ENCODE peak calls at places on chromosomes 1 and 21, in four cellular contexts. E is A549, D is HepG2, Q is K562. K is an unnamed sample.

GRCh38 chr21:32717851-32718316 is 9.9 kb downstream of the SYNJ1 start:
- DNase-seq in D (no peak), E (no peak), Q (no peak), K (no peak)

GRCh38 chr1:10625076-10625475 is 150.3 kb downstream of the PEX14 start:
- DNase-seq in D (no peak), Q (no peak), E (no peak), K (peak; percentile 8)

GRCh38 chr1:79497193-79497773 is 490.8 kb upstream of the ADGRL4 start:
- DNase-seq in D (peak; percentile 3), Q (peak; percentile 24), E (peak; percentile 20), K (peak; percentile 36)

GRCh38 chr1:23019851-23020625 is 770 bp downstream of the KDM1A start:
- DNase-seq in D (peak; percentile 44), Q (peak; percentile 60), E (peak; percentile 41), K (peak; percentile 51)

GRCh38 chr1:232876506-232877360 is 71.5 kb downstream of the MAP10 start:
- DNase-seq in Q (no peak), D (no peak), E (no peak), K (no peak)

GRCh38 chr1:88029899-88030298 is 654.2 kb upstream of the PKN2 start:
- DNase-seq in D (no peak), E (no peak), Q (no peak), K (no peak)

GRCh38 chr1:184218436-184218835 is 166.9 kb downstream of the TSEN15 start:
- DNase-seq in Q (no peak), E (no peak), D (no peak), K (no peak)

GRCh38 chr1:62311473-62311943 is 7.7 kb downstream of the KANK4 start:
- DNase-seq in Q (no peak), D (no peak), E (no peak), K (no peak)

GRCh38 chr21:37259426-37259825 is 7.7 kb downstream of the VPS26C start:
- DNase-seq in D (no peak), Q (no peak), E (no peak), K (no peak)

GRCh38 chr1:31587720-31588423 is 11.6 kb downstream of the TINAGL1 start:
- DNase-seq in E (peak; percentile 66), Q (peak; percentile 67), D (peak; percentile 40), K (peak; percentile 85)

GRCh38 chr1:160925652-160926241 is 28.9 kb downstream of the ITLN2 start:
- DNase-seq in Q (no peak), D (no peak), E (peak; percentile 63), K (no peak)

GRCh38 chr1:93865253-93865652 is 13.8 kb downstream of the DNTTIP2 start:
- DNase-seq in E (no peak), Q (no peak), D (no peak), K (no peak)

GRCh38 chr1:226575436-226576390 is 27.1 kb downstream of the STUM start:
- DNase-seq in D (no peak), E (no peak), Q (no peak), K (no peak)

GRCh38 chr1:86965012-86965826 is 50.8 kb downstream of the HS2ST1 start:
- DNase-seq in D (peak; percentile 46), Q (no peak), E (peak; percentile 31), K (no peak)

GRCh38 chr1:46612937-46613660 is 3.5 kb downstream of the MOB3C start:
- DNase-seq in D (no peak), Q (no peak), E (no peak), K (no peak)

GRCh38 chr1:5399771-5400170 is 592.5 kb downstream of the NPHP4 start:
- DNase-seq in Q (no peak), E (no peak), D (no peak), K (no peak)

GRCh38 chr1:7471836-7472235 is 299.3 kb upstream of the VAMP3 start:
- DNase-seq in Q (no peak), D (no peak), E (no peak), K (no peak)

GRCh38 chr1:245311887-245312286 is 157.1 kb downstream of the KIF26B start:
- DNase-seq in E (no peak), D (no peak), Q (no peak), K (no peak)

GRCh38 chr1:159929155-159930051 is 4.1 kb upstream of the TAGLN2 start:
- DNase-seq in D (no peak), E (no peak), Q (peak; percentile 78), K (peak; percentile 77)

GRCh38 chr1:159916240-159917051 is 8.9 kb downstream of the TAGLN2 start:
- DNase-seq in D (peak; percentile 60), Q (no peak), E (peak; percentile 95), K (no peak)

GRCh38 chr21:39631842-39632577 is 19.3 kb downstream of the B3GALT5 start:
- DNase-seq in Q (no peak), D (no peak), E (no peak), K (no peak)

GRCh38 chr1:112866151-112866550 is 89.8 kb downstream of the SLC16A1 start:
- DNase-seq in E (peak; percentile 52), Q (no peak), D (no peak), K (no peak)

GRCh38 chr1:85137660-85138059 is 63.2 kb downstream of the SYDE2 start:
- DNase-seq in E (peak; percentile 28), Q (no peak), D (peak; percentile 53), K (no peak)

GRCh38 chr1:64856564-64856963 is 109.8 kb downstream of the JAK1 start:
- DNase-seq in Q (no peak), E (no peak), D (no peak), K (no peak)

GRCh38 chr21:38751379-38752050 is 54.2 kb upstream of the ETS2 start:
- DNase-seq in E (no peak), Q (no peak), D (no peak), K (no peak)

GRCh38 chr1:15985611-15986272 is 9.8 kb upstream of the ZBTB17 start:
- DNase-seq in D (peak; percentile 24), E (no peak), Q (no peak), K (no peak)

GRCh38 chr1:81452693-81453344 is 347.9 kb upstream of the ADGRL2 start:
- DNase-seq in D (no peak), Q (no peak), E (no peak), K (no peak)

GRCh38 chr1:154413177-154413576 is 8.0 kb downstream of the IL6R start:
- DNase-seq in E (no peak), D (no peak), Q (no peak), K (no peak)

GRCh38 chr1:151540982-151541377 is 871 bp downstream of the TUFT1 start:
- DNase-seq in Q (no peak), D (no peak), E (no peak), K (peak; percentile 65)

GRCh38 chr1:21355956-21356355 is 65.7 kb upstream of the ECE1 start:
- DNase-seq in Q (no peak), E (no peak), D (no peak), K (no peak)

GRCh38 chr1:181089017-181089776 is 697 bp downstream of the IER5 start:
- DNase-seq in Q (peak; percentile 65), E (no peak), D (no peak), K (no peak)

GRCh38 chr1:94068096-94068830 is 52.7 kb downstream of the ABCA4 start:
- DNase-seq in E (peak; percentile 69), D (peak; percentile 95), Q (no peak), K (no peak)

GRCh38 chr1:156406229-156406628 is 37.2 kb downstream of the RHBG start:
- DNase-seq in Q (no peak), E (no peak), D (no peak), K (no peak)
- TF ChIP-seq ESRRA in Q (no peak), E (no peak), D (no peak), K (no peak)

DNA sequence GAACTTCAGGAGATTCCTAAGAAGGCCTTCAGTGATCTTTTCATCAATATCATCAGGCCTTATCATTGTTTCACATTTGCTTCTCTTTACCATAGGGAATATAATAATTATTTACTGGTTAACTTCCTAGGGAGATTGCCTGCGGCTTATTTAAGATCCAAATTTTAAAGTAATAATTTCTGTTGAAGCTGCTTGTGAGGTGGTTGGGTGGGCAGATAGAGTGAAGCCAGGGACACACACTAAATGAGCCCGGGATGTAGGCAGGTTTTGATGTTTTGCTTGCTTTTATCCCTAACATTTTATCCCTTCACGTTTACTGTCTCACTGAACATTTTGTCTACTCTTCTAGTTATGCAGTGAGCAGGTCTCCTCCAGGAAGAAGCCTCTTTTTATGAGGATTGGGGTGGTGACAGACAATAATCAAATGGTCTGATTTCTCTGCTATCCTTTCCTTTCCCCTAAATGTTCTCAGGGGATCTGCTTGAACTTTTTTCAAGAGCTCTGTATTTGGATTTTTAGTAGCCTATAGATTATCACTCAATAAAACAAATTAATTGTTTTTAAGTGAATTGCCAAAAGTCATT is 164.7 kb downstream of the RUNX1 start:
- DNase-seq in Q (no peak), E (no peak), D (no peak), K (no peak)
- TF ChIP-seq HMGXB4 in Q (no peak), E (no peak), D (no peak), K (no peak)

GRCh38 chr1:179353546-179353945 is 12.2 kb upstream of the AXDND1 start:
- DNase-seq in E (no peak), D (no peak), Q (no peak), K (no peak)
- TF ChIP-seq ESRRA in E (no peak), D (no peak), Q (no peak), K (no peak)

DNA sequence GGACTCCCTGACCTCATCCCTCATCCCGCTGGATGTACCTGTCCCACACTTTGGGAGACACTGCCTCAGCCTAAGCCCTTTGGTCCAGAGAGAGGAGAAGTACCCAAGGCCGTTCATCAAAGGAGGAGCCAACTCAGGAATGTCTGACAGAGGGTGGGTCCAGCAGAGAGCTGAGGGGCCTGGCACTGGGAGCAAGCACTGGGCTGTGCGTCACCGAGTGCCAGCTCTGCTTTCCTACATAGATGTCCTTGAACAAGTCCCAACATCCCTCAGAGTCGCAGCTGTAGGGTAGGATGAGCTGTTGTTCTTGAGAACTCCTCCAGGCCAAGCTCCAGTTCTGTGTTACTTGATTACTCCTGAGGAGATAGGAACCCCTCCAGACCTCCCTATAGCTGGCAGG is 68.8 kb upstream of the ACOT11 start:
- DNase-seq in Q (no peak), E (no peak), D (peak; percentile 21), K (no peak)
- TF ChIP-seq HMGXB4 in Q (no peak), E (no peak), D (no peak), K (no peak)

GRCh38 chr1:96520542-96520941 is 201.0 kb upstream of the PTBP2 start:
- DNase-seq in Q (no peak), D (no peak), E (no peak), K (no peak)
- TF ChIP-seq ESRRA in Q (no peak), D (no peak), E (no peak), K (no peak)

DNA sequence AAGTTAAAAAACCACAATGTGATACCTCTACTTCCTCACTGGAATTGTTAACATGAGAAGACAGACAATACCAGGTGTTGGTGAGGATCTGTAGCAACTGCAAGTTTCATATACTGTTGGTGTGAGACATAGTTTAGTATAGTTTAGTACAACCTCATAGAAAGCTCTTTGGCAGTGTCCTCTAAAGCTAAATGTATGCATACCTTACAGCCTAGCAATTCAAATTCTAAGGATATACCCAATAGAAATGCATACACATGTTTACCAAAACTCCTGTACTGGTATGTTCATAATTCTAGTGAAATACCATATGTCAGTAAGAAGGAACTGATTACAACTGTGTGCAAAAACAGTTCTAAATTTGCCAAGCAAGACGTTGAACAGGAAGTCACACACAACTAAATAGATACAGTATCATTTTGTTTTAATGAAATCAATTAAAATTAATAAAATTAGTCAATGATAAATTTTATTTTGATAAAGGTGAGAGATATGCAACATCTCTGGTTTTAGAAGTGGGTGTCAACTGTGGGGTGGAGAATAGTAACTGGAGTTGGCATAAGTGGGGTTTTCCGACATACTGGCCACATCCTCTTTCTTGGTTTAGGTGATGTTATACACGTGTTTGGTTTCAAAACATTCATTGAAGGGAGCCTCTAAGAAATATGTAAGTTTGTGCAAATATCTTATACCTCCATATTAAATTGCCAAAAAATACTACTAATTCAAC is 450.7 kb downstream of the PTPRC start:
- DNase-seq in Q (no peak), E (no peak), D (no peak), K (no peak)
- TF ChIP-seq HMGXB4 in Q (no peak), E (no peak), D (no peak), K (no peak)

K was measured in WTC11.